ENCODE peak calls at places on chromosome 12, in nine cellular contexts. One of them, this sample, is unnamed.

GRCh38 chr12:119589087-119589486 is 4.5 kb upstream of the TMEM233 start:
- DNase-seq in right lobe of liver: no peak
- DNase-seq in upper lobe of right lung: no peak
- DNase-seq in breast epithelium: no peak
- DNase-seq in mammary epithelial cell: no peak
- DNase-seq in CD8-positive, alpha-beta T cell: no peak
- DNase-seq in thyroid gland: no peak
- DNase-seq in transverse colon: no peak
- DNase-seq in CD8-positive, alpha-beta memory T cell: no peak
- DNase-seq in this sample: no peak

GRCh38 chr12:122721057-122721545 is 4.5 kb upstream of the HCAR3 start:
- DNase-seq in right lobe of liver: no peak
- DNase-seq in upper lobe of right lung: no peak
- DNase-seq in breast epithelium: no peak
- DNase-seq in mammary epithelial cell: peak; percentile 97
- DNase-seq in CD8-positive, alpha-beta T cell: no peak
- DNase-seq in thyroid gland: no peak
- DNase-seq in transverse colon: no peak
- DNase-seq in CD8-positive, alpha-beta memory T cell: no peak
- DNase-seq in this sample: no peak

GRCh38 chr12:89544730-89545184 is 18.9 kb upstream of the POC1B start:
- DNase-seq in right lobe of liver: peak; percentile 79
- DNase-seq in upper lobe of right lung: peak; percentile 63
- DNase-seq in breast epithelium: peak; percentile 59
- DNase-seq in mammary epithelial cell: no peak
- DNase-seq in CD8-positive, alpha-beta T cell: no peak
- DNase-seq in thyroid gland: peak; percentile 95
- DNase-seq in transverse colon: peak; percentile 33
- DNase-seq in CD8-positive, alpha-beta memory T cell: no peak
- DNase-seq in this sample: peak; percentile 56

GRCh38 chr12:49462103-49462739 is 76.6 kb upstream of the KCNH3 start:
- DNase-seq in right lobe of liver: peak; percentile 64
- DNase-seq in upper lobe of right lung: no peak
- DNase-seq in breast epithelium: no peak
- DNase-seq in mammary epithelial cell: no peak
- DNase-seq in CD8-positive, alpha-beta T cell: no peak
- DNase-seq in thyroid gland: peak; percentile 76
- DNase-seq in transverse colon: no peak
- DNase-seq in CD8-positive, alpha-beta memory T cell: no peak
- DNase-seq in this sample: peak; percentile 38

GRCh38 chr12:96343347-96343954 is 56.8 kb downstream of the CDK17 start:
- DNase-seq in right lobe of liver: no peak
- DNase-seq in upper lobe of right lung: no peak
- DNase-seq in breast epithelium: no peak
- DNase-seq in mammary epithelial cell: peak; percentile 31
- DNase-seq in CD8-positive, alpha-beta T cell: no peak
- DNase-seq in thyroid gland: no peak
- DNase-seq in transverse colon: no peak
- DNase-seq in CD8-positive, alpha-beta memory T cell: peak; percentile 48
- DNase-seq in this sample: no peak

GRCh38 chr12:90085491-90086274 is 377.0 kb upstream of the ATP2B1 start:
- DNase-seq in right lobe of liver: no peak
- DNase-seq in upper lobe of right lung: no peak
- DNase-seq in breast epithelium: no peak
- DNase-seq in mammary epithelial cell: peak; percentile 42
- DNase-seq in CD8-positive, alpha-beta T cell: no peak
- DNase-seq in thyroid gland: no peak
- DNase-seq in transverse colon: no peak
- DNase-seq in CD8-positive, alpha-beta memory T cell: no peak
- DNase-seq in this sample: no peak

GRCh38 chr12:78703820-78704525 is 160.6 kb upstream of the SYT1 start:
- DNase-seq in right lobe of liver: no peak
- DNase-seq in upper lobe of right lung: no peak
- DNase-seq in breast epithelium: no peak
- DNase-seq in mammary epithelial cell: peak; percentile 81
- DNase-seq in CD8-positive, alpha-beta T cell: no peak
- DNase-seq in thyroid gland: no peak
- DNase-seq in transverse colon: no peak
- DNase-seq in CD8-positive, alpha-beta memory T cell: no peak
- DNase-seq in this sample: no peak

GRCh38 chr12:62720661-62721330 is 214.2 kb downstream of the PPM1H start:
- DNase-seq in right lobe of liver: no peak
- DNase-seq in upper lobe of right lung: no peak
- DNase-seq in breast epithelium: no peak
- DNase-seq in mammary epithelial cell: no peak
- DNase-seq in CD8-positive, alpha-beta T cell: no peak
- DNase-seq in thyroid gland: peak; percentile 90
- DNase-seq in transverse colon: no peak
- DNase-seq in CD8-positive, alpha-beta memory T cell: no peak
- DNase-seq in this sample: no peak

GRCh38 chr12:5480218-5480952 is 48.5 kb downstream of the NTF3 start:
- DNase-seq in right lobe of liver: no peak
- DNase-seq in upper lobe of right lung: no peak
- DNase-seq in breast epithelium: no peak
- DNase-seq in mammary epithelial cell: no peak
- DNase-seq in CD8-positive, alpha-beta T cell: no peak
- DNase-seq in thyroid gland: no peak
- DNase-seq in transverse colon: no peak
- DNase-seq in CD8-positive, alpha-beta memory T cell: no peak
- DNase-seq in this sample: no peak

GRCh38 chr12:29782821-29783772 is 645 bp downstream of the TMTC1 start:
- DNase-seq in right lobe of liver: peak; percentile 63
- DNase-seq in upper lobe of right lung: peak; percentile 72
- DNase-seq in breast epithelium: peak; percentile 53
- DNase-seq in mammary epithelial cell: peak; percentile 53
- DNase-seq in CD8-positive, alpha-beta T cell: no peak
- DNase-seq in thyroid gland: peak; percentile 38
- DNase-seq in transverse colon: no peak
- DNase-seq in CD8-positive, alpha-beta memory T cell: no peak
- DNase-seq in this sample: peak; percentile 53

DNA sequence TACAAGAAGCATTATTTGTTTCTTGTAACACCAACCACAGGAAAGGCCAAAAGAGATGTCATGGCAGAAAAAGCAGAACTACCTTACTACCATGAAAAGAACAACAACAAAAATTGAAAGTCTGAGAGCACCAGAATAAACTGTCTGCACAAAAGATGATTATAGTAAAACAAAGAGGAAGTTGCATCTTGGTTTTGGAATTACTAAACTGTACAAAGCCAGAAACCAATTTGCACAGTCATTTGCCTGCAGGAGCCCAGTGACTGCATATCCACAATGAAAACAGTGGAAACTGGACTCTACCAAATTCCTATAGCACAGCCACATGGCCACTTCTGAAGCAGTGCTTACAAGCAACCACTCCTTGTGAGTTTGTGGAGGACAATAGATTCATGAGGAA is 276.2 kb downstream of the SSPN start:
- DNase-seq in right lobe of liver: no peak
- DNase-seq in upper lobe of right lung: no peak
- DNase-seq in breast epithelium: no peak
- DNase-seq in mammary epithelial cell: peak; percentile 13
- DNase-seq in CD8-positive, alpha-beta T cell: no peak
- DNase-seq in thyroid gland: no peak
- DNase-seq in transverse colon: no peak
- DNase-seq in CD8-positive, alpha-beta memory T cell: no peak
- DNase-seq in this sample: no peak
- H3K4me3 ChIP-seq in right lobe of liver: no peak overlapping the region
- H3K4me3 ChIP-seq in upper lobe of right lung: no peak overlapping the region
- H3K4me3 ChIP-seq in breast epithelium: no peak overlapping the region
- H3K4me3 ChIP-seq in mammary epithelial cell: no peak overlapping the region
- H3K4me3 ChIP-seq in CD8-positive, alpha-beta T cell: no peak overlapping the region
- H3K4me3 ChIP-seq in thyroid gland: no peak overlapping the region
- H3K4me3 ChIP-seq in transverse colon: no peak overlapping the region
- H3K4me3 ChIP-seq in CD8-positive, alpha-beta memory T cell: no peak overlapping the region
- H3K4me3 ChIP-seq in this sample: no peak overlapping the region

DNA sequence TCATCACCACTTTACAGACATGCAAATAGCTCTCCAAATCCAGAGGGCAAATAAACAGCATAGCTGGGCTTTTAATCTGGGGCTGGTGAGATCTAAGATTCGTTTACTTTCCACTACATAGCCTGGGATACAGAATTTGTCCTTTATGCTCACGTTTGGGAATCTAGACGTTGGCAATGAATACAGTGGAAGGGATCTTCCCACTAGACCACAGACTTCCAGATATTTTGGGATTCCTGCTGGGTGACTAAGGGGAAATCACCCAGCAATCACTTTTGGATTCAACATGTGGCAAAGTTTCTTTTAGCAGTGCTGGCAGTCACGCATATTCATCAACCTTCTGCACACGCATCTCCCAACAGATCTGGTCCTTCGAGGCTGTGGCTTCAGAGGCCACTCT is 23.5 kb downstream of the APPL2 start:
- DNase-seq in right lobe of liver: no peak
- DNase-seq in upper lobe of right lung: no peak
- DNase-seq in breast epithelium: no peak
- DNase-seq in mammary epithelial cell: peak; percentile 37
- DNase-seq in CD8-positive, alpha-beta T cell: no peak
- DNase-seq in thyroid gland: no peak
- DNase-seq in transverse colon: no peak
- DNase-seq in CD8-positive, alpha-beta memory T cell: no peak
- DNase-seq in this sample: no peak
- H3K27ac ChIP-seq in right lobe of liver: no peak overlapping the region
- H3K27ac ChIP-seq in upper lobe of right lung: no peak overlapping the region
- H3K27ac ChIP-seq in breast epithelium: no peak overlapping the region
- H3K27ac ChIP-seq in mammary epithelial cell: no peak overlapping the region
- H3K27ac ChIP-seq in CD8-positive, alpha-beta T cell: no peak overlapping the region
- H3K27ac ChIP-seq in thyroid gland: no peak overlapping the region
- H3K27ac ChIP-seq in transverse colon: no peak overlapping the region
- H3K27ac ChIP-seq in CD8-positive, alpha-beta memory T cell: no peak overlapping the region
- H3K27ac ChIP-seq in this sample: no peak overlapping the region

DNA sequence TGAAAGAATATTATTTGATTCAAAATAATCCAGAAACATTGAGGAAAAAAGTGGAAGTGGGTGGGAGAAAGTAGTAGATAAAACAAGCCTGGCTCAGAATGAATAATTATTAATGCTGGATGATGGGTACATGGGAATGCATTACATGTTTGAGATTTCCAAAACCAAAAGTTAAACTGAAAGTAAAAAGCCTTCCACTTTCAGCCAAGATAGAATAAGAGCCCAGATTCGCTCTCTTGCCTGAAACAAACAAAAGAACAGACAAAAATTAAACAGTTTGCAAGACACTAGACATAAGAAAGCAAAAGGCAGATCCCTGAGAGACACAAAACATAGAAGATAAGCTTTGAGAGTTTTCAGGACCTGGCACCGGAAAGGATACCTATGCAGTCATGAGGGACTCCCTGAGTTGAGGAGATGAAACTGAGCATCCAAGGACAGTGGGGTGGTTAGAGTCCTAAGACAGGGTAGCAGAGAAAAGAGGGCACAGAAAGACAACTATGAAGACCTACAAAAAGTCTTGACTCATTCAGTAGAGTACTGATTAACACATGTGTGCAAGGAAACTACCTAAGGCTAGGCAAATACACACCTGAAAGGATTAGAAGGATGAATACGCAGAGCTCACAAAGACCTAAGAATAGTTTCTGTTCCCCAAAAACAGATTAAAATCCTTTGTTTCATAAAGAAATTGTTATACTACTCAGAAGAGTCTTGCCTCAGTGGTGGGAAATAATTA is 54.1 kb downstream of the CEP83 start:
- DNase-seq in right lobe of liver: no peak
- DNase-seq in upper lobe of right lung: no peak
- DNase-seq in breast epithelium: no peak
- DNase-seq in mammary epithelial cell: no peak
- DNase-seq in CD8-positive, alpha-beta T cell: no peak
- DNase-seq in thyroid gland: no peak
- DNase-seq in transverse colon: no peak
- DNase-seq in CD8-positive, alpha-beta memory T cell: no peak
- DNase-seq in this sample: no peak
- H3K4me3 ChIP-seq in right lobe of liver: no peak overlapping the region
- H3K4me3 ChIP-seq in upper lobe of right lung: peak overlapping the region; percentile 10
- H3K4me3 ChIP-seq in breast epithelium: peak overlapping the region; percentile 27
- H3K4me3 ChIP-seq in mammary epithelial cell: no peak overlapping the region
- H3K4me3 ChIP-seq in CD8-positive, alpha-beta T cell: no peak overlapping the region
- H3K4me3 ChIP-seq in thyroid gland: no peak overlapping the region
- H3K4me3 ChIP-seq in transverse colon: peak overlapping the region; percentile 4
- H3K4me3 ChIP-seq in CD8-positive, alpha-beta memory T cell: no peak overlapping the region
- H3K4me3 ChIP-seq in this sample: peak overlapping the region; percentile 39

GRCh38 chr12:130685850-130686249 is 30.2 kb downstream of the RIMBP2 start:
- DNase-seq in right lobe of liver: no peak
- DNase-seq in upper lobe of right lung: no peak
- DNase-seq in breast epithelium: no peak
- DNase-seq in mammary epithelial cell: no peak
- DNase-seq in CD8-positive, alpha-beta T cell: no peak
- DNase-seq in thyroid gland: no peak
- DNase-seq in transverse colon: no peak
- DNase-seq in CD8-positive, alpha-beta memory T cell: no peak
- DNase-seq in this sample: no peak
- H3K27ac ChIP-seq in right lobe of liver: no peak overlapping the region
- H3K27ac ChIP-seq in upper lobe of right lung: no peak overlapping the region
- H3K27ac ChIP-seq in breast epithelium: no peak overlapping the region
- H3K27ac ChIP-seq in mammary epithelial cell: no peak overlapping the region
- H3K27ac ChIP-seq in CD8-positive, alpha-beta T cell: no peak overlapping the region
- H3K27ac ChIP-seq in thyroid gland: no peak overlapping the region
- H3K27ac ChIP-seq in transverse colon: no peak overlapping the region
- H3K27ac ChIP-seq in CD8-positive, alpha-beta memory T cell: no peak overlapping the region
- H3K27ac ChIP-seq in this sample: no peak overlapping the region

DNA sequence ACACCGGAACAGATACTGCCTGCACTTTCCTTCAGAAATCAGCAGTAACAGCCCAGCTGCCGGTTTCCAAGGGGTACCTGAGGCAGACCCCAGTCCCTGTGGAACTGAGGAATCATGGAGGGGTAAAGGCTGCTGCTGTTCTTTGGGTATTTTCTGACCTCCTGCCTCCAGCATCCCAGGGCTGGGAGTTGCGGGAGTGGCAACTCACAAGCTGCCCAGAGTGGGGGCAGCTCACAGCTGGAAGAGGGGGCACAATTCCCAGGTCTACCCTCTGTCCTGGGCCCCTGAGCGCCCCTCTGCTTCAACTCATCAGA is 9.6 kb downstream of the ZNF605 start:
- DNase-seq in right lobe of liver: no peak
- DNase-seq in upper lobe of right lung: no peak
- DNase-seq in breast epithelium: no peak
- DNase-seq in mammary epithelial cell: no peak
- DNase-seq in CD8-positive, alpha-beta T cell: no peak
- DNase-seq in thyroid gland: no peak
- DNase-seq in transverse colon: no peak
- DNase-seq in CD8-positive, alpha-beta memory T cell: no peak
- DNase-seq in this sample: no peak
- H3K4me3 ChIP-seq in right lobe of liver: no peak overlapping the region
- H3K4me3 ChIP-seq in upper lobe of right lung: no peak overlapping the region
- H3K4me3 ChIP-seq in breast epithelium: peak overlapping the region; percentile 19
- H3K4me3 ChIP-seq in mammary epithelial cell: no peak overlapping the region
- H3K4me3 ChIP-seq in CD8-positive, alpha-beta T cell: no peak overlapping the region
- H3K4me3 ChIP-seq in thyroid gland: no peak overlapping the region
- H3K4me3 ChIP-seq in transverse colon: no peak overlapping the region
- H3K4me3 ChIP-seq in CD8-positive, alpha-beta memory T cell: no peak overlapping the region
- H3K4me3 ChIP-seq in this sample: no peak overlapping the region